ENCODE peak calls at places on chromosomes 12 and 14, in nine cellular contexts. Y is mucosa of descending colon, U is HAP-1, E is OCI-LY7, O is AG10803, K is brain microvascular endothelial cell, P is skeletal muscle cell, C is fibroblast of mammary gland, M is SK-N-SH. A is an unnamed sample.

GRCh38 chr12:131929530-131930456 is 717 bp downstream of the PUS1 start:
- DNase-seq in Y (peak; percentile 42), U (no peak), E (peak; percentile 84), O (peak; percentile 12), K (peak; percentile 18), P (no peak), C (no peak), M (peak; percentile 73), A (no peak)

GRCh38 chr12:122116707-122117535 is 38.4 kb downstream of the MLXIP start:
- DNase-seq in Y (peak; percentile 68), U (no peak), E (no peak), O (no peak), K (no peak), P (no peak), C (no peak), M (no peak), A (no peak)

GRCh38 chr14:64089920-64090319 is 204.3 kb downstream of the ESR2 start:
- DNase-seq in Y (no peak), U (peak; percentile 97), E (no peak), O (no peak), K (peak; percentile 14), P (no peak), C (no peak), M (no peak), A (no peak)

GRCh38 chr12:19000836-19001235 is 128.7 kb upstream of the PLEKHA5 start:
- DNase-seq in Y (no peak), U (no peak), E (no peak), O (no peak), K (no peak), P (no peak), C (no peak), M (no peak), A (no peak)

GRCh38 chr12:73952304-73952703 is 585.3 kb upstream of the ATXN7L3B start:
- DNase-seq in Y (no peak), U (no peak), E (peak; percentile 55), O (no peak), K (no peak), P (no peak), C (no peak), M (no peak), A (no peak)

GRCh38 chr14:52240623-52241022 is 26.9 kb upstream of the PTGDR start:
- DNase-seq in Y (no peak), U (no peak), E (no peak), O (no peak), K (no peak), P (no peak), C (no peak), M (no peak), A (no peak)

GRCh38 chr12:5492562-5492961 is 60.7 kb downstream of the NTF3 start:
- DNase-seq in Y (no peak), U (no peak), E (no peak), O (no peak), K (no peak), P (no peak), C (no peak), M (no peak), A (no peak)

GRCh38 chr14:60196291-60196690 is 31.1 kb upstream of the DHRS7 start:
- DNase-seq in Y (no peak), U (no peak), E (no peak), O (no peak), K (no peak), P (no peak), C (peak; percentile 5), M (no peak), A (peak; percentile 62)

GRCh38 chr12:89927226-89927698 is 218.6 kb upstream of the ATP2B1 start:
- DNase-seq in Y (no peak), U (no peak), E (peak; percentile 92), O (no peak), K (no peak), P (no peak), C (no peak), M (no peak), A (no peak)

GRCh38 chr14:50399251-50400032 is 2.8 kb upstream of the CDKL1 start:
- DNase-seq in Y (peak; percentile 90), U (no peak), E (no peak), O (peak; percentile 63), K (peak; percentile 21), P (no peak), C (peak; percentile 52), M (no peak), A (no peak)

GRCh38 chr12:71440393-71441349 is 1.1 kb downstream of the LGR5 start:
- DNase-seq in Y (peak; percentile 52), U (no peak), E (no peak), O (no peak), K (no peak), P (no peak), C (no peak), M (peak; percentile 62), A (peak; percentile 10)
- H3K4me3 ChIP-seq in Y (no peak overlapping the region), U (no peak overlapping the region), E (no peak overlapping the region), O (peak overlapping the region; percentile 49), K (peak overlapping the region; percentile 57), P (peak overlapping the region; percentile 54), C (no peak overlapping the region), M (peak overlapping the region; percentile 57), A (no peak overlapping the region)

DNA sequence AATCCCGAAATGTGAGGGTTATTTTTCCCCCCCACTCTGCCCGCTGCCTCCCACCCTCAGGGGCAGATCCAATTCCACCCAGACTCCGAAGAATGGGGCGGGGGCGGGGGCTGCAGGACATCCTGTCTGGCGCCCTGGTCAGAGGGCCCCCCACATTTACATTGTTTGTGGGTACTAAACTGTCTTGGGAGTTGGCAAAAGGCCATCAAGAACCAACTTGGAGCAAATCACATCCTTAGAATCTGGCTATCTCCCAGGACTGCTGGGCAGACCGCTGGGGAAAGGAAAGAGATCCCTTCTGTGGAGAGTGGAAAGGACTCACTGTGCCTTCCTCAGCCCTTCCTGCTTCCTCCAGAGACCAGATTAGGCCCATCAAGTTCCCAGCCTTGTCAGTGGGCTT is 2.4 kb downstream of the EMP1 start:
- DNase-seq in Y (no peak), U (no peak), E (no peak), O (peak; percentile 72), K (no peak), P (no peak), C (peak; percentile 69), M (no peak), A (no peak)
- H3K4me3 ChIP-seq in Y (no peak overlapping the region), U (no peak overlapping the region), E (no peak overlapping the region), O (peak overlapping the region; percentile 91), K (peak overlapping the region; percentile 91), P (peak overlapping the region; percentile 65), C (peak overlapping the region; percentile 93), M (no peak overlapping the region), A (no peak overlapping the region)

DNA sequence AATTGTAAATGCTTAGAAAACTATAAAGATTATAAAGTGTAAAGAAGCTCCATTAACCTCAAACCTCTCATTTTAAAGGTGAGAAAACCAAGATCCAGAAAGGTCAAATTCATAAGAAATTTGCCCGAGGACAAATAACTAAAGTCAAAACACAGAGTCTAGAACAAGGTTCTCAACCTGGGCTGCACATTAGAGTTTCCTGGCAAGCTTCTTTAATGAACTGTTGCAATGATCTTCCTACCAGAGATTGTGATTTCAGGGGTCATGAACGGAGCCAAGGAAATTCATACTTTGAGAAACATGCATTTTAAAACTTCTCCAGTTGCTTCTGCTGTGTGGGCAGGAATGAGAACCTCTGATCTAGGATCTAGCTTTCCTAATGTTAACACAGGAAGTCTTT is 86.8 kb downstream of the DERA start:
- DNase-seq in Y (no peak), U (no peak), E (no peak), O (no peak), K (no peak), P (no peak), C (no peak), M (no peak), A (no peak)
- H3K4me3 ChIP-seq in Y (no peak overlapping the region), U (no peak overlapping the region), E (no peak overlapping the region), O (no peak overlapping the region), K (no peak overlapping the region), P (no peak overlapping the region), C (no peak overlapping the region), M (no peak overlapping the region), A (no peak overlapping the region)

GRCh38 chr14:104866451-104867370 is 1.6 kb downstream of the CEP170B start:
- DNase-seq in Y (no peak), U (no peak), E (no peak), O (no peak), K (no peak), P (no peak), C (no peak), M (no peak), A (no peak)

GRCh38 chr14:104865069-104865630 is at the start of gene CEP170B:
- DNase-seq in Y (peak; percentile 60), U (no peak), E (peak; percentile 22), O (peak; percentile 52), K (no peak), P (no peak), C (peak; percentile 14), M (peak; percentile 95), A (no peak)

GRCh38 chr14:104867371-104868059 is 2.4 kb downstream of the CEP170B start:
- DNase-seq in Y (no peak), U (no peak), E (no peak), O (no peak), K (no peak), P (no peak), C (no peak), M (no peak), A (no peak)

GRCh38 chr14:104864267-104865068 is 600 bp upstream of the CEP170B start:
- DNase-seq in Y (peak; percentile 95), U (no peak), E (no peak), O (no peak), K (no peak), P (no peak), C (no peak), M (no peak), A (no peak)

DNA sequence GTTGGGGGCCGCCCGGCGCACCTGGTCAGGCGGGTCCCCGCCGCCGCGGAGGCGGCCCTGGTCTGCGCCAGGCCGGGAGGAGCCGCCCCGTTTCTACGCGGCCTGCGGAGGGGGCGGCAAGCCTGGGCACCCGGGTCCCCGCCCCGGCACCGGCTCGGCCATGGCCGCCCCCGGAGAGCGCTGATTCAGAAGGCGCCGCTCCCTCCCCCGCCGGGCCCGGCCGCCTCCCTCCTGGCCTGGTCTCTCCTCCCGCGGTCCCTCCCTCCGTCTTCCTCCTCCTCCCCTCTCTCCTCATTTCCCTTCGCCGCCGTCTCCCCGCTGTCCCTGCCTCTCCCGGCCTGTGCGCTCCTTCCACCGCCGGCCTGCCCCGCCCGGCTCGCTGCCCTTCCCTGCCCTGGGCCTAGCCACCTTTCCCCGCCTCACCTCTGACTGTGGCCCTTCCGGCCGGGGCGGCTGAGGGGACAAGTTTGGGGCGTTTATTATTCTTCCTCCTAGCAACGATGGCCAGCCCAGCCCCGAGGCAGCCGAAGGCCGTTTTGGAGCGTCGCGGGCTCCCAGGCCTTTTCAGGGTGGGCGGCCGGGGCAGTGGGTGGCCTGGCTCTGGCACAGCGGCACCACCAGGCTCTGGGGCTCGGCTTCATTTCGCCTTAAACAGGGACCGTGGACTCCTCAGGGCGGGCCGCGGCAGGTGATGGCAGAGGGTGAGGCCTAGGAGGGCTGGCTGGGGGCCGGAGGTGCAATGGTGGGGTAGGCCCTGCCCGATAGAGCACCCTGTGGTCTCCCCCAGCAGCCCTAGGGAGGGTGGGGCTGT is 768 bp downstream of the CEP170B start:
- DNase-seq in Y (peak; percentile 78), U (peak; percentile 31), E (no peak), O (peak; percentile 75), K (peak; percentile 57), P (peak; percentile 27), C (peak; percentile 70), M (peak; percentile 80), A (no peak)
- H3K4me3 ChIP-seq in Y (peak overlapping the region; percentile 61), U (peak overlapping the region; percentile 71), E (no peak overlapping the region), O (peak overlapping the region; percentile 73), K (peak overlapping the region; percentile 71), P (peak overlapping the region; percentile 75), C (peak overlapping the region; percentile 71), M (peak overlapping the region; percentile 63), A (no peak overlapping the region)